ENCODE peak calls at places on chromosomes 3 and 15, in eight cellular contexts. One of them, this sample, is unnamed.

GRCh38 chr15:27017168-27017809 is 46.3 kb downstream of the GABRG3 start:
- DNase-seq in PC-3: peak; percentile 70
- DNase-seq in hepatocyte: peak; percentile 85
- DNase-seq in GM23338: peak; percentile 93
- DNase-seq in neural progenitor cell: peak; percentile 84
- DNase-seq in OCI-LY7: peak; percentile 62
- DNase-seq in MM.1S: peak; percentile 65
- DNase-seq in HCT116: no peak
- DNase-seq in this sample: peak; percentile 70

GRCh38 chr3:23992051-23992628 is 47.1 kb downstream of the NR1D2 start:
- DNase-seq in PC-3: peak; percentile 14
- DNase-seq in GM23338: peak; percentile 41
- DNase-seq in hepatocyte: no peak
- DNase-seq in HCT116: no peak
- DNase-seq in OCI-LY7: no peak
- DNase-seq in MM.1S: no peak
- DNase-seq in neural progenitor cell: peak; percentile 25
- DNase-seq in this sample: peak; percentile 74

GRCh38 chr3:151796105-151796705 is 17.7 kb upstream of the AADAC start:
- DNase-seq in PC-3: no peak
- DNase-seq in neural progenitor cell: no peak
- DNase-seq in HCT116: no peak
- DNase-seq in hepatocyte: no peak
- DNase-seq in MM.1S: no peak
- DNase-seq in OCI-LY7: no peak
- DNase-seq in GM23338: no peak
- DNase-seq in this sample: peak; percentile 55

GRCh38 chr3:77530870-77531269 is 491.0 kb downstream of the ROBO2 start:
- DNase-seq in HCT116: no peak
- DNase-seq in GM23338: no peak
- DNase-seq in PC-3: no peak
- DNase-seq in neural progenitor cell: no peak
- DNase-seq in MM.1S: no peak
- DNase-seq in hepatocyte: no peak
- DNase-seq in OCI-LY7: no peak
- DNase-seq in this sample: peak; percentile 71

GRCh38 chr3:129525341-129525968 is 3.0 kb upstream of the RHO start:
- DNase-seq in HCT116: no peak
- DNase-seq in neural progenitor cell: no peak
- DNase-seq in MM.1S: no peak
- DNase-seq in PC-3: no peak
- DNase-seq in OCI-LY7: no peak
- DNase-seq in hepatocyte: no peak
- DNase-seq in GM23338: no peak
- DNase-seq in this sample: peak; percentile 90

GRCh38 chr3:197136744-197137143 is 107.1 kb upstream of the MELTF start:
- DNase-seq in MM.1S: no peak
- DNase-seq in hepatocyte: no peak
- DNase-seq in GM23338: no peak
- DNase-seq in HCT116: no peak
- DNase-seq in PC-3: no peak
- DNase-seq in neural progenitor cell: no peak
- DNase-seq in OCI-LY7: no peak
- DNase-seq in this sample: no peak

GRCh38 chr3:183809209-183809608 is 16.2 kb downstream of the MAP6D1 start:
- DNase-seq in HCT116: no peak
- DNase-seq in PC-3: no peak
- DNase-seq in neural progenitor cell: no peak
- DNase-seq in MM.1S: no peak
- DNase-seq in OCI-LY7: no peak
- DNase-seq in hepatocyte: peak; percentile 30
- DNase-seq in GM23338: no peak
- DNase-seq in this sample: no peak

GRCh38 chr3:22835041-22835440 is 368.1 kb upstream of the UBE2E2 start:
- DNase-seq in GM23338: no peak
- DNase-seq in OCI-LY7: no peak
- DNase-seq in HCT116: no peak
- DNase-seq in PC-3: peak; percentile 27
- DNase-seq in MM.1S: no peak
- DNase-seq in hepatocyte: peak; percentile 52
- DNase-seq in neural progenitor cell: no peak
- DNase-seq in this sample: peak; percentile 13

GRCh38 chr15:40302981-40303380 is 4.8 kb downstream of the PLCB2 start:
- DNase-seq in hepatocyte: no peak
- DNase-seq in PC-3: no peak
- DNase-seq in HCT116: no peak
- DNase-seq in neural progenitor cell: no peak
- DNase-seq in GM23338: no peak
- DNase-seq in OCI-LY7: no peak
- DNase-seq in MM.1S: no peak
- DNase-seq in this sample: no peak
- H3K36me3 ChIP-seq in hepatocyte: no peaks in the 10 kb centered on the region
- H3K36me3 ChIP-seq in PC-3: no peaks in the 10 kb centered on the region
- H3K36me3 ChIP-seq in HCT116: no peaks in the 10 kb centered on the region
- H3K36me3 ChIP-seq in neural progenitor cell: no peaks in the 10 kb centered on the region
- H3K36me3 ChIP-seq in GM23338: no peaks in the 10 kb centered on the region
- H3K36me3 ChIP-seq in OCI-LY7: no peaks in the 10 kb centered on the region
- H3K36me3 ChIP-seq in MM.1S: no peaks in the 10 kb centered on the region
- H3K36me3 ChIP-seq in this sample: no peaks in the 10 kb centered on the region

GRCh38 chr15:96340348-96340610 is 9.8 kb downstream of the NR2F2 start:
- DNase-seq in HCT116: no peak
- DNase-seq in MM.1S: no peak
- DNase-seq in GM23338: no peak
- DNase-seq in hepatocyte: no peak
- DNase-seq in OCI-LY7: no peak
- DNase-seq in PC-3: peak; percentile 20
- DNase-seq in neural progenitor cell: peak; percentile 88
- DNase-seq in this sample: no peak
- H3K4me3 ChIP-seq in HCT116: no peak overlapping the region
- H3K4me3 ChIP-seq in MM.1S: no peak overlapping the region
- H3K4me3 ChIP-seq in GM23338: peak overlapping the region; percentile 76
- H3K4me3 ChIP-seq in hepatocyte: peak overlapping the region; percentile 43
- H3K4me3 ChIP-seq in OCI-LY7: no peak overlapping the region
- H3K4me3 ChIP-seq in PC-3: peak overlapping the region; percentile 89
- H3K4me3 ChIP-seq in neural progenitor cell: peak overlapping the region; percentile 92
- H3K4me3 ChIP-seq in this sample: peak overlapping the region; percentile 99

DNA sequence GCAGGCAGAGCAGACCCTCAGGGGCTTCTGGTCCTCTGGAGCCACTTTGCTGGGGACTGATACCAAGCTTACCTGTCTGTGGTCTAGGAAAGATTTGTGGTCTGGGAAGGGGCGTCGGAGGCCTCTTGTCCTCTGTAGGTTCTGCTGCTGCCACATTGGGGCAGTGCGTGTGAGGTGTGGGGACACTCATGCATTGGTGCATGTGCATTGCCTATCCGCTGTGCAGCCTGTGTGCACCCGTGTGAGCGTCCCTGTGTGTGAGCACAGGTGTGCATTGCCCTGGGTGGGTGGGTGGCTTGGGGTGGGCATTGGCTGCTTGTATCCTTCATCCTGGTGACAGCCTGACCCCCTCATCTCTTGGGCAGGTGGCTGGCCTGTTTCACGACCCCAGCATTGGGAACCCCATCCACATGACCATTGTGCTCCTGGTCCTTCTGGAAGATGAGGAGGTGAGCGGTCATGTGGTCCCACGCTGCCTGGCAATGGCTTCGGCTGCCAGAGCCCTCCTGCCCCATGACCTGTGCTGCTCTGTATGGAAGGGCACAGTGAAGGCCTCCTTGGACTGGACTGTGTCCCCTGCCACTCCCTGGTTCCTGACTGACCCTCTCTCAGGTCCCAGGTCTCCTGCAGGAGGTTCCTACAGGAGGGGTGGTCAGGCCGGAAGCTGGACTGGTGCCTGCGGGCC is 41.5 kb downstream of the SAXO2 start:
- DNase-seq in hepatocyte: no peak
- DNase-seq in OCI-LY7: no peak
- DNase-seq in neural progenitor cell: no peak
- DNase-seq in HCT116: no peak
- DNase-seq in PC-3: no peak
- DNase-seq in MM.1S: no peak
- DNase-seq in GM23338: no peak
- DNase-seq in this sample: no peak
- TF ChIP-seq EZH2phosphoT487 in hepatocyte: no peak
- TF ChIP-seq EZH2phosphoT487 in OCI-LY7: no peak
- TF ChIP-seq EZH2phosphoT487 in neural progenitor cell: no peak
- TF ChIP-seq EZH2phosphoT487 in HCT116: no peak
- TF ChIP-seq EZH2phosphoT487 in PC-3: no peak
- TF ChIP-seq EZH2phosphoT487 in MM.1S: no peak
- TF ChIP-seq EZH2phosphoT487 in GM23338: no peak
- TF ChIP-seq EZH2phosphoT487 in this sample: no peak

DNA sequence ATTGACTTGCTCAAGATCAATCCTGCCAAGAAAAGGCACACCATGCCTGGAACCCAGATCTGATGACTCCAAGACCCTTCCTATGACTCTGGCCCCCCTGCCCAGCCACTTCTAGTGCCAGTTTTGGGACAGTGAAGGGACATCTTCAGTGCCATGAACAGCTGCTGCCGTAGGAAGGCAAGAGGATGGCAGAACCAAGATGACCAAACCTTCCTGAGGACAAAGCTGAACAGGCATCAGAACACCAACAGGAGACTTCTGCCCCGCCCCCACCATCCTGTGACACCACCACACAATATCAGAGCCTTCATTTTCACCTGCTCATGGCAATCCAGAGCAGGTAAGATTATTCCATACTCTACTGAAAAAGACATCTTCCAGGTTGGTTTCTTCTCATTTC is 33.0 kb downstream of the ZNF445 start:
- DNase-seq in PC-3: no peak
- DNase-seq in GM23338: no peak
- DNase-seq in hepatocyte: no peak
- DNase-seq in OCI-LY7: no peak
- DNase-seq in MM.1S: no peak
- DNase-seq in HCT116: no peak
- DNase-seq in neural progenitor cell: no peak
- DNase-seq in this sample: no peak
- H3K36me3 ChIP-seq in PC-3: peaks cover 51% of the 10 kb centered on the region
- H3K36me3 ChIP-seq in GM23338: peaks cover 22% of the 10 kb centered on the region
- H3K36me3 ChIP-seq in hepatocyte: peaks cover under 1% of the 10 kb centered on the region
- H3K36me3 ChIP-seq in OCI-LY7: peaks cover 19% of the 10 kb centered on the region
- H3K36me3 ChIP-seq in MM.1S: peaks cover 13% of the 10 kb centered on the region
- H3K36me3 ChIP-seq in HCT116: peaks cover 37% of the 10 kb centered on the region
- H3K36me3 ChIP-seq in neural progenitor cell: peaks cover 16% of the 10 kb centered on the region
- H3K36me3 ChIP-seq in this sample: peaks cover 28% of the 10 kb centered on the region

GRCh38 chr15:58870451-58870850 is 63.0 kb downstream of the SLTM start:
- DNase-seq in HCT116: no peak
- DNase-seq in GM23338: no peak
- DNase-seq in PC-3: no peak
- DNase-seq in MM.1S: no peak
- DNase-seq in OCI-LY7: no peak
- DNase-seq in hepatocyte: no peak
- DNase-seq in neural progenitor cell: no peak
- DNase-seq in this sample: peak; percentile 72

GRCh38 chr15:58867926-58868325 is 65.6 kb downstream of the SLTM start:
- DNase-seq in MM.1S: no peak
- DNase-seq in GM23338: no peak
- DNase-seq in OCI-LY7: no peak
- DNase-seq in HCT116: no peak
- DNase-seq in hepatocyte: no peak
- DNase-seq in PC-3: no peak
- DNase-seq in neural progenitor cell: no peak
- DNase-seq in this sample: no peak

GRCh38 chr15:58862326-58862725 is 71.2 kb downstream of the SLTM start:
- DNase-seq in MM.1S: no peak
- DNase-seq in hepatocyte: no peak
- DNase-seq in neural progenitor cell: no peak
- DNase-seq in PC-3: no peak
- DNase-seq in OCI-LY7: no peak
- DNase-seq in GM23338: no peak
- DNase-seq in HCT116: no peak
- DNase-seq in this sample: no peak

GRCh38 chr15:58865420-58865880 is 68.0 kb downstream of the SLTM start:
- DNase-seq in OCI-LY7: no peak
- DNase-seq in MM.1S: no peak
- DNase-seq in PC-3: no peak
- DNase-seq in hepatocyte: no peak
- DNase-seq in neural progenitor cell: no peak
- DNase-seq in HCT116: no peak
- DNase-seq in GM23338: peak; percentile 30
- DNase-seq in this sample: peak; percentile 37

GRCh38 chr15:58864602-58865419 is 68.7 kb downstream of the SLTM start:
- DNase-seq in hepatocyte: peak; percentile 56
- DNase-seq in MM.1S: no peak
- DNase-seq in neural progenitor cell: peak; percentile 39
- DNase-seq in PC-3: no peak
- DNase-seq in HCT116: no peak
- DNase-seq in OCI-LY7: no peak
- DNase-seq in GM23338: peak; percentile 80
- DNase-seq in this sample: peak; percentile 56
- H3K4me3 ChIP-seq in hepatocyte: no peak overlapping the region
- H3K4me3 ChIP-seq in MM.1S: no peak overlapping the region
- H3K4me3 ChIP-seq in neural progenitor cell: no peak overlapping the region
- H3K4me3 ChIP-seq in PC-3: no peak overlapping the region
- H3K4me3 ChIP-seq in HCT116: no peak overlapping the region
- H3K4me3 ChIP-seq in OCI-LY7: no peak overlapping the region
- H3K4me3 ChIP-seq in GM23338: peak overlapping the region; percentile 52
- H3K4me3 ChIP-seq in this sample: peak overlapping the region; percentile 41

GRCh38 chr3:189902230-189903186 is 218.2 kb downstream of the P3H2 start:
- DNase-seq in PC-3: no peak
- DNase-seq in neural progenitor cell: no peak
- DNase-seq in OCI-LY7: no peak
- DNase-seq in hepatocyte: no peak
- DNase-seq in HCT116: no peak
- DNase-seq in GM23338: no peak
- DNase-seq in MM.1S: no peak
- DNase-seq in this sample: peak; percentile 5
- TF ChIP-seq EZH2phosphoT487 in PC-3: no peak
- TF ChIP-seq EZH2phosphoT487 in neural progenitor cell: no peak
- TF ChIP-seq EZH2phosphoT487 in OCI-LY7: no peak
- TF ChIP-seq EZH2phosphoT487 in hepatocyte: no peak
- TF ChIP-seq EZH2phosphoT487 in HCT116: no peak
- TF ChIP-seq EZH2phosphoT487 in GM23338: no peak
- TF ChIP-seq EZH2phosphoT487 in MM.1S: no peak
- TF ChIP-seq EZH2phosphoT487 in this sample: no peak

DNA sequence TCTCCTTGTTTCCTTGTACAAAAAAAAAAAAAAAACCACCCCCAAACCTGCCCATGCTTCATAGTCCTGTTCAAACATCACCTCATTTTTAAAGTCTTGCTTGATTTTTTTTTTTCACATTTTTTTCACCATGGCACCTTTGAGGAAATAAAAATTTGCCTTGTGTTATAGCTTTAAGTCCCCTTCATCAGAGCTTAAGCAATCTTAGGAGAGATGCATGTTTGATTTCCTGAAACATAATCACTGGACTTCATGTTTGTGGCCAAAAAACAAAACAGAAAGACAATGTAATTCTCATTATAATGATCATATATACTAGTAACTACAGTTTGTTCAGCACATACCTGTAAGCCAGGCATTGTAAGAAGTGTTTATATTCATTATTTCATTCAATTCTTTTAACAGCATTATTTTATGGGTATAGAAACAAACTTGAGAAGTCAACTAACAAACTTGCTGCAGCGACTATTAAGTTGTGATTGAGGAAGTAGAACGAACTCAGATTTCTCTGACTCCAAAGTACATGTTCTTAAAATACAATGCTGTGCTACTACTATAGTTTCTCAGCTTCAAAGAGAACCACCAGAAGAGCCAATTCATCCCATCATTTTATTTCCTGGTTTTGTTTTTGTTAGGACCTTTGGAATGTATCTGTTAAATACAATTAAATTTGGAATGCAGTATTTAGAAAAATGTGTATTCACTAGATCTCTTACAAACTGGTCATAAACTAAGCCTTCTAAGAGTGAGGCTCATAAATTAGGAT is 203.8 kb downstream of the TCF12 start:
- DNase-seq in GM23338: no peak
- DNase-seq in PC-3: no peak
- DNase-seq in MM.1S: no peak
- DNase-seq in hepatocyte: no peak
- DNase-seq in OCI-LY7: no peak
- DNase-seq in HCT116: no peak
- DNase-seq in neural progenitor cell: no peak
- DNase-seq in this sample: no peak
- H3K36me3 ChIP-seq in GM23338: no peaks in the 10 kb centered on the region
- H3K36me3 ChIP-seq in PC-3: no peaks in the 10 kb centered on the region
- H3K36me3 ChIP-seq in MM.1S: no peaks in the 10 kb centered on the region
- H3K36me3 ChIP-seq in hepatocyte: no peaks in the 10 kb centered on the region
- H3K36me3 ChIP-seq in OCI-LY7: peaks cover 4% of the 10 kb centered on the region
- H3K36me3 ChIP-seq in HCT116: no peaks in the 10 kb centered on the region
- H3K36me3 ChIP-seq in neural progenitor cell: peaks cover 13% of the 10 kb centered on the region
- H3K36me3 ChIP-seq in this sample: no peaks in the 10 kb centered on the region